ENCODE peak calls at places on chromosomes 13 and 19, in four cellular contexts. Q, P, B and U are unnamed samples.

GRCh38 chr19:49344516-49345423 is 9.6 kb downstream of the CD37 start:
- DNase-seq in Q (no peak), P (no peak), B (no peak), U (no peak)

GRCh38 chr19:11377237-11377636 is 2.8 kb downstream of the SWSAP1 start:
- DNase-seq in Q (peak; percentile 46), P (no peak), B (no peak), U (no peak)

GRCh38 chr19:13153627-13154240 is 3.5 kb downstream of the IER2 start:
- DNase-seq in Q (no peak), P (no peak), B (no peak), U (peak; percentile 49)

GRCh38 chr19:54207908-54208783 is 7.5 kb downstream of the RPS9 start:
- DNase-seq in Q (no peak), P (peak; percentile 82), B (no peak), U (no peak)

GRCh38 chr13:29849071-29849541 is 1.3 kb downstream of the UBL3 start:
- DNase-seq in Q (no peak), P (no peak), B (no peak), U (peak; percentile 35)

GRCh38 chr13:97125810-97126738 is 96.1 kb upstream of the MBNL2 start:
- DNase-seq in Q (peak; percentile 69), P (no peak), B (peak; percentile 19), U (no peak)

GRCh38 chr13:27403727-27404385 is 20.6 kb upstream of the GTF3A start:
- DNase-seq in Q (no peak), P (no peak), B (no peak), U (no peak)

GRCh38 chr13:64782459-64782858 is 2447.7 kb downstream of the PCDH9 start:
- DNase-seq in Q (no peak), P (no peak), B (no peak), U (no peak)